ENCODE peak calls at places on chromosome 13, in seven cellular contexts. L is lung, F is DND-41, M is upper lobe of right lung, B is fibroblast of lung, K is suprapubic skin, O is cardiac muscle cell. D is an unnamed sample.

GRCh38 chr13:35794734-35795389 is 318.4 kb upstream of the MAB21L1 start:
- DNase-seq in B (no peak), K (no peak), O (peak; percentile 23), L (no peak), M (no peak), F (no peak), D (no peak)

GRCh38 chr13:79128158-79128557 is 277.9 kb downstream of the RBM26 start:
- DNase-seq in M (no peak), O (no peak), F (no peak), K (no peak), B (peak; percentile 74), L (no peak), D (no peak)

GRCh38 chr13:83532809-83533208 is 349.5 kb downstream of the SLITRK1 start:
- DNase-seq in F (no peak), M (no peak), O (no peak), B (no peak), L (no peak), K (no peak), D (no peak)

GRCh38 chr13:58795715-58796114 is 1164.2 kb downstream of the PCDH17 start:
- DNase-seq in L (no peak), F (no peak), K (no peak), M (no peak), O (no peak), B (no peak), D (no peak)

GRCh38 chr13:34294483-34295129 is 476.7 kb downstream of the RFC3 start:
- DNase-seq in L (no peak), K (no peak), M (no peak), O (peak; percentile 2), F (no peak), B (peak; percentile 42), D (no peak)

GRCh38 chr13:64688893-64689677 is 2541.1 kb downstream of the PCDH9 start:
- DNase-seq in O (no peak), M (no peak), K (no peak), L (no peak), B (peak; percentile 42), F (no peak), D (no peak)

GRCh38 chr13:44106231-44107152 is 226.8 kb downstream of the LACC1 start:
- DNase-seq in K (no peak), L (no peak), F (no peak), B (no peak), O (no peak), M (no peak), D (no peak)

GRCh38 chr13:65149687-65150086 is 2080.4 kb downstream of the PCDH9 start:
- DNase-seq in B (no peak), K (no peak), M (no peak), L (no peak), O (no peak), F (no peak), D (no peak)

GRCh38 chr13:93819331-93819730 is 592.7 kb downstream of the GPC6 start:
- DNase-seq in K (no peak), B (no peak), M (no peak), O (no peak), L (no peak), F (no peak), D (no peak)

GRCh38 chr13:63625869-63626268 is 2210.2 kb upstream of the PCDH20 start:
- DNase-seq in K (no peak), M (no peak), O (no peak), F (no peak), L (no peak), B (peak; percentile 31), D (no peak)

GRCh38 chr13:76527041-76527440 is 359.2 kb downstream of the KCTD12 start:
- DNase-seq in B (no peak), M (no peak), L (no peak), K (no peak), F (no peak), O (no peak), D (no peak)

GRCh38 chr13:94325660-94326059 is 153.8 kb downstream of the DCT start:
- DNase-seq in O (no peak), K (no peak), L (no peak), F (no peak), M (no peak), B (peak; percentile 65), D (no peak)

GRCh38 chr13:113901642-113902041 is 37.8 kb upstream of the GAS6 start:
- DNase-seq in O (no peak), K (no peak), B (no peak), L (peak; percentile 9), M (no peak), F (no peak), D (no peak)

GRCh38 chr13:29621401-29621800 is 25.9 kb upstream of the SLC7A1 start:
- DNase-seq in K (no peak), F (no peak), O (no peak), L (no peak), M (no peak), B (peak; percentile 74), D (no peak)

GRCh38 chr13:91647361-91647970 is 249.0 kb downstream of the GPC5 start:
- DNase-seq in B (peak; percentile 53), M (no peak), L (no peak), F (peak; percentile 4), O (no peak), K (no peak), D (no peak)

GRCh38 chr13:40023608-40024577 is 368.4 kb downstream of the COG6 start:
- DNase-seq in K (no peak), F (no peak), O (no peak), B (no peak), M (no peak), L (no peak), D (no peak)

GRCh38 chr13:41352935-41353801 is 42.1 kb downstream of the NAA16 start:
- DNase-seq in L (no peak), F (peak; percentile 47), B (peak; percentile 33), K (no peak), O (peak; percentile 28), M (no peak), D (no peak)

GRCh38 chr13:48562296-48563066 is 29.6 kb upstream of the RCBTB2 start:
- DNase-seq in O (no peak), K (no peak), L (no peak), B (peak; percentile 33), F (peak; percentile 84), M (no peak), D (no peak)

GRCh38 chr13:113065406-113066141 is 40.0 kb upstream of the F7 start:
- DNase-seq in O (no peak), L (no peak), K (no peak), F (no peak), B (peak; percentile 22), M (no peak), D (no peak)

GRCh38 chr13:47549219-47549752 is 451.8 kb downstream of the SUCLA2 start:
- DNase-seq in O (no peak), B (no peak), K (no peak), L (no peak), M (no peak), F (no peak), D (no peak)

GRCh38 chr13:86689901-86690300 is 890.7 kb upstream of the SLITRK6 start:
- DNase-seq in O (no peak), K (no peak), M (no peak), L (no peak), F (no peak), B (no peak), D (no peak)

GRCh38 chr13:106473174-106473573 is 62.3 kb downstream of the EFNB2 start:
- DNase-seq in O (no peak), L (no peak), K (no peak), F (no peak), B (no peak), M (no peak), D (no peak)

GRCh38 chr13:84121456-84121855 is 239.2 kb upstream of the SLITRK1 start:
- DNase-seq in F (no peak), O (peak; percentile 21), K (no peak), M (no peak), L (no peak), B (peak; percentile 12), D (no peak)

DNA sequence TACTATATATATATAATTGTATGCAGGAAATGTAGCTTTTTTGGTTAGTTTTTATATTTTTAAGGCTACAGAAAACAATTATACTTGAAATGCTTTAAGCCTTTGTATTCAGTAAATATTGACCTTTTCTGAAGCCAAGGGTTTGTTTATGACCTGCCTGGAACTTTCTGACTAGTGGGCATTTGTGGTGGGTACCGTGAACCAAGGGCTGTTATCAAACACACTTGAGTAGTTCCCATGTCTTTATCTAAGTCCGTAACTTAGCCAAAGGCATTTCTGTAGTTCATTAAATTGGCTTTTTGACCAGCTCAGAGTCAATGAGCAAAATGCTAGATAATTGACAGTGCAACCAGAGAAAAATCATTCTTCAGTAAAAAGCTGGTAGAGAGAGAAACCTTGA is 1444.2 kb upstream of the SLC10A2 start:
- DNase-seq in B (no peak), K (no peak), O (no peak), F (no peak), L (no peak), M (no peak), D (no peak)
- H3K27ac ChIP-seq in B (no peak overlapping the region), K (no peak overlapping the region), O (no peak overlapping the region), F (no peak overlapping the region), L (no peak overlapping the region), M (no peak overlapping the region), D (no peak overlapping the region)

DNA sequence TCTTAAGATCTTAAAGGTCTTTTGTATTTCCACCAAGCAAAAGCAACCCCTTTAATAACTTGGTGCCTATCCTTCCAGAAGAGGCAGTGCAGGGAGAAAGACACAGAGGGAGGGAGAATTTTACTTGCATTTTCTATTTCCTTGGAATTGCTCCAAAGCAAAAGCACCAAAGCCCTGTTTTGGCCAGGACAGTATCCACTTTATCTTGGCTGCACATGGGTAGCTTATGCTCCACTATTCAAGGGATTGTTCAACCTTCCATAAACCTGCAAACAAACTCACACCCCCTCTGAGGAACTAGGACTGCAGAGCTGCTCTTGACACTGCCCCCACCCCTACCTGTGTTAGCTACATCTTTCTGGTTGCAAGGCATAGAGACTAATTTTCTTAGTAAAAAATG is 67.9 kb upstream of the KLF12 start:
- DNase-seq in O (no peak), B (no peak), L (no peak), M (no peak), K (no peak), F (no peak), D (no peak)
- TF ChIP-seq CTCF in O (no peak), B (no peak), L (no peak), M (no peak), K (no peak), F (no peak), D (no peak)

DNA sequence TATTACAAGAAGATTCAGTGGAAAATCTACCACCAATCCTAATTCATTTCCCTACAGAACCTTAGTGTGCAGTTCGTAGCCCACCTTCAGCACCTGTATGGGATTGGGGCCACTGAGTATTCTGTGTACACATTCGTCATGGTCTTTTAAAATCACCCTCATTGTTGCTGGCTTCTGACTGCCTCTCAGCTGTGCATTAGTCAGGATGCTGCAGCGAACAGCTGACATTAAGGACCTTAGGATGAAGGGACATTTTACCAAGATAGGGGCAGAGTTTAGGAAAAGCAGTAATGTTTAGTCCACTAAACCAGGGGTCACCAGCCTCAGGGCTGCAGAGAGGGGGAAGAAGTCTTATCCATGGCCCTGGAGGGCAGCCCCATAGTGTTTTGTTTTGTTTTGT is 176.5 kb downstream of the COL4A1 start:
- DNase-seq in M (no peak), F (no peak), B (no peak), O (no peak), K (no peak), L (no peak), D (no peak)
- H3K4me1 ChIP-seq in M (peaks cover 16% of the 10 kb centered on the region), F (no peaks in the 10 kb centered on the region), B (peaks cover 15% of the 10 kb centered on the region), O (peaks cover 29% of the 10 kb centered on the region), K (peaks cover 16% of the 10 kb centered on the region), L (peaks cover 7% of the 10 kb centered on the region), D (peaks cover 23% of the 10 kb centered on the region)

DNA sequence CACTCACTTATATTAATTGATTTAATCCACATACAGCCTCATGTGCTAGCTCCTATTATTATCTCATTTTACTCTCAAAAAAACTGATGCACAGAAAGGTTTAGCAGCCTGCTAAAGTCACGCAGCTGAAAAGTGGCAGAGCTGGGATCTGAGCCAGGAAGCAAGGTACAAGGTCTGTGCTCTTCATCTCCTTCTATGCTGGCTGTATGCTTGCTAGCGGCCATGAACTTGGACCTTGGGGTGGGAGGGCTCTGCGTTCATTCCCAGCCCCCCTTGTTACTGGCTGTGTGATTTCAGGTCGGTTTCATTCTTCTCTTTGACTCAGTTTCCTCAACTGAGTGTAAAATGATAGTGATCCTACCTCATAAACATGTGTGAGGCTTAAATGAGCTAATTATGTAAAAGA is 69.8 kb downstream of the ALOX5AP start:
- DNase-seq in F (no peak), K (no peak), L (no peak), O (no peak), B (no peak), M (no peak), D (no peak)
- H3K27ac ChIP-seq in F (no peak overlapping the region), K (no peak overlapping the region), L (no peak overlapping the region), O (no peak overlapping the region), B (no peak overlapping the region), M (no peak overlapping the region), D (no peak overlapping the region)